ENCODE peak calls at places on chromosomes 6 and 20, in ten cellular contexts. One of them, this sample, is unnamed.

GRCh38 chr6:42374027-42374669 is 77.6 kb downstream of the TRERF1 start:
- DNase-seq in colonic mucosa: no peak
- DNase-seq in astrocyte of the spinal cord: no peak
- DNase-seq in HFF-Myc: peak
- DNase-seq in WERI-Rb-1: no peak
- DNase-seq in kidney: no peak
- DNase-seq in nephron progenitor cell: no peak
- DNase-seq in fibroblast of lung: no peak
- DNase-seq in SK-N-SH: no peak
- DNase-seq in testis: no peak
- DNase-seq in this sample: no peak

GRCh38 chr20:43011491-43011890 is 178.2 kb downstream of the PTPRT start:
- DNase-seq in fibroblast of lung: no peak
- DNase-seq in colonic mucosa: no peak
- DNase-seq in astrocyte of the spinal cord: no peak
- DNase-seq in WERI-Rb-1: no peak
- DNase-seq in HFF-Myc: no peak
- DNase-seq in nephron progenitor cell: no peak
- DNase-seq in SK-N-SH: no peak
- DNase-seq in testis: no peak
- DNase-seq in kidney: no peak
- DNase-seq in this sample: no peak

GRCh38 chr6:7561153-7561964 is 19.9 kb downstream of the DSP start:
- DNase-seq in testis: no peak
- DNase-seq in SK-N-SH: no peak
- DNase-seq in colonic mucosa: peak
- DNase-seq in astrocyte of the spinal cord: no peak
- DNase-seq in kidney: no peak
- DNase-seq in nephron progenitor cell: no peak
- DNase-seq in HFF-Myc: no peak
- DNase-seq in WERI-Rb-1: no peak
- DNase-seq in fibroblast of lung: no peak
- DNase-seq in this sample: no peak

GRCh38 chr20:23459431-23460112 is 6.9 kb upstream of the CST11 start:
- DNase-seq in colonic mucosa: no peak
- DNase-seq in testis: no peak
- DNase-seq in kidney: no peak
- DNase-seq in astrocyte of the spinal cord: no peak
- DNase-seq in SK-N-SH: no peak
- DNase-seq in HFF-Myc: no peak
- DNase-seq in fibroblast of lung: no peak
- DNase-seq in WERI-Rb-1: no peak
- DNase-seq in nephron progenitor cell: no peak
- DNase-seq in this sample: no peak

GRCh38 chr20:958936-959815 is 42.9 kb downstream of the RSPO4 start:
- DNase-seq in fibroblast of lung: no peak
- DNase-seq in testis: no peak
- DNase-seq in astrocyte of the spinal cord: no peak
- DNase-seq in colonic mucosa: no peak
- DNase-seq in SK-N-SH: peak
- DNase-seq in nephron progenitor cell: peak
- DNase-seq in HFF-Myc: no peak
- DNase-seq in kidney: no peak
- DNase-seq in WERI-Rb-1: no peak
- DNase-seq in this sample: no peak

GRCh38 chr6:144150673-144151009 is 324 bp downstream of the STX11 start:
- DNase-seq in fibroblast of lung: peak
- DNase-seq in astrocyte of the spinal cord: peak
- DNase-seq in SK-N-SH: no peak
- DNase-seq in HFF-Myc: no peak
- DNase-seq in testis: peak
- DNase-seq in nephron progenitor cell: no peak
- DNase-seq in colonic mucosa: no peak
- DNase-seq in kidney: no peak
- DNase-seq in WERI-Rb-1: peak
- DNase-seq in this sample: no peak

GRCh38 chr6:32393660-32394420 is 13.1 kb downstream of the BTNL2 start:
- DNase-seq in WERI-Rb-1: peak
- DNase-seq in kidney: no peak
- DNase-seq in HFF-Myc: no peak
- DNase-seq in SK-N-SH: no peak
- DNase-seq in fibroblast of lung: peak
- DNase-seq in nephron progenitor cell: no peak
- DNase-seq in astrocyte of the spinal cord: no peak
- DNase-seq in colonic mucosa: no peak
- DNase-seq in testis: no peak
- DNase-seq in this sample: no peak

GRCh38 chr20:41748756-41749582 is 130.8 kb upstream of the CHD6 start:
- DNase-seq in SK-N-SH: peak
- DNase-seq in astrocyte of the spinal cord: no peak
- DNase-seq in HFF-Myc: no peak
- DNase-seq in nephron progenitor cell: no peak
- DNase-seq in kidney: no peak
- DNase-seq in fibroblast of lung: no peak
- DNase-seq in testis: no peak
- DNase-seq in WERI-Rb-1: peak
- DNase-seq in colonic mucosa: no peak
- DNase-seq in this sample: no peak

GRCh38 chr6:127343753-127344659 is 597 bp upstream of the ECHDC1 start:
- DNase-seq in kidney: no peak
- DNase-seq in colonic mucosa: peak
- DNase-seq in nephron progenitor cell: no peak
- DNase-seq in WERI-Rb-1: no peak
- DNase-seq in HFF-Myc: no peak
- DNase-seq in testis: peak
- DNase-seq in astrocyte of the spinal cord: peak
- DNase-seq in fibroblast of lung: peak
- DNase-seq in SK-N-SH: peak
- DNase-seq in this sample: no peak

GRCh38 chr20:51318058-51318960 is 224.2 kb downstream of the NFATC2 start:
- DNase-seq in WERI-Rb-1: peak
- DNase-seq in nephron progenitor cell: peak
- DNase-seq in testis: peak
- DNase-seq in HFF-Myc: no peak
- DNase-seq in SK-N-SH: peak
- DNase-seq in fibroblast of lung: no peak
- DNase-seq in kidney: no peak
- DNase-seq in colonic mucosa: peak
- DNase-seq in astrocyte of the spinal cord: no peak
- DNase-seq in this sample: peak

GRCh38 chr6:150149146-150149545 is 6.3 kb downstream of the PPP1R14C start:
- DNase-seq in fibroblast of lung: no peak
- DNase-seq in astrocyte of the spinal cord: no peak
- DNase-seq in HFF-Myc: no peak
- DNase-seq in kidney: no peak
- DNase-seq in nephron progenitor cell: peak
- DNase-seq in WERI-Rb-1: no peak
- DNase-seq in colonic mucosa: no peak
- DNase-seq in testis: no peak
- DNase-seq in SK-N-SH: no peak
- DNase-seq in this sample: no peak

GRCh38 chr20:25294459-25295385 is 46.8 kb downstream of the PYGB start:
- DNase-seq in SK-N-SH: peak
- DNase-seq in astrocyte of the spinal cord: peak
- DNase-seq in HFF-Myc: no peak
- DNase-seq in fibroblast of lung: peak
- DNase-seq in colonic mucosa: peak
- DNase-seq in kidney: no peak
- DNase-seq in nephron progenitor cell: peak
- DNase-seq in testis: no peak
- DNase-seq in WERI-Rb-1: peak
- DNase-seq in this sample: peak

GRCh38 chr20:25296094-25297093 is 48.5 kb downstream of the PYGB start:
- DNase-seq in astrocyte of the spinal cord: no peak
- DNase-seq in testis: peak
- DNase-seq in HFF-Myc: no peak
- DNase-seq in nephron progenitor cell: no peak
- DNase-seq in colonic mucosa: no peak
- DNase-seq in fibroblast of lung: no peak
- DNase-seq in WERI-Rb-1: peak
- DNase-seq in SK-N-SH: no peak
- DNase-seq in kidney: no peak
- DNase-seq in this sample: peak

GRCh38 chr20:25295386-25296093 is 47.7 kb downstream of the PYGB start:
- DNase-seq in HFF-Myc: no peak
- DNase-seq in fibroblast of lung: no peak
- DNase-seq in colonic mucosa: no peak
- DNase-seq in SK-N-SH: peak
- DNase-seq in WERI-Rb-1: peak
- DNase-seq in kidney: no peak
- DNase-seq in astrocyte of the spinal cord: no peak
- DNase-seq in testis: no peak
- DNase-seq in nephron progenitor cell: no peak
- DNase-seq in this sample: no peak

GRCh38 chr20:25299801-25300200 is 51.9 kb downstream of the PYGB start:
- DNase-seq in nephron progenitor cell: no peak
- DNase-seq in astrocyte of the spinal cord: peak
- DNase-seq in WERI-Rb-1: no peak
- DNase-seq in SK-N-SH: no peak
- DNase-seq in colonic mucosa: no peak
- DNase-seq in HFF-Myc: no peak
- DNase-seq in kidney: peak
- DNase-seq in fibroblast of lung: peak
- DNase-seq in testis: no peak
- DNase-seq in this sample: no peak

DNA sequence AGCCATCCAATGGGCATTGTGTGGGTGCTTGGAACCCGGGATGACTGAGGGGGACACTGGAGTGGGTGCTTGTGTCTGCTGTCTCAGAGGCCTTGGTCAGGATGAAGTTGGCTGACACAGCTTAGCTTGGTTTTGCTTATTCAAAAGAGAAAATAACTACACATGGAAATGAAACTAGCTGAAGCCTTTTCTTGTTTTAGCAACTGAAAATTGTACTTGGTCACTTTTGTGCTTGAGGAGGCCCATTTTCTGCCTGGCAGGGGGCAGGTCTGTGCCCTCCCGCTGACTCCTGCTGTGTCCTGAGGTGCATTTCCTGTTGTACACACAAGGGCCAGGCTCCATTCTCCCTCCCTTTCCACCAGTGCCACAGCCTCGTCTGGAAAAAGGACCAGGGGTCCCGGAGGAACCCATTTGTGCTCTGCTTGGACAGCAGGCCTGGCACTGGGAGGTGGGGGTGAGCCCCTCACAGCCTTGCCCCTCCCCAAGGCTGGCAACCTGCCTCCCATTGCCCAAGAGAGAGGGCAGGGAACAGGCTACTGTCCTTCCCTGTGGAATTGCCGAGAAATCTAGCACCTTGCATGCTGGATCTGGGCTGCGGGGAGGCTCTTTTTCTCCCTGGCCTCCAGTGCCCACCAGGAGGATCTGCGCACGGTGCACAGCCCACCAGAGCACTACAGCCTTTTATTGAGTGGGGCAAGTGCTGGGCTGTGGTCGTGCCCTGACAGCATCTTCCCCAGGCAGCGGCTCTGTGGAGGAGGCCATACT is 49.4 kb downstream of the PYGB start:
- DNase-seq in astrocyte of the spinal cord: no peak
- DNase-seq in fibroblast of lung: no peak
- DNase-seq in testis: no peak
- DNase-seq in HFF-Myc: no peak
- DNase-seq in WERI-Rb-1: no peak
- DNase-seq in nephron progenitor cell: no peak
- DNase-seq in colonic mucosa: no peak
- DNase-seq in kidney: no peak
- DNase-seq in SK-N-SH: no peak
- DNase-seq in this sample: no peak
- TF ChIP-seq CTCF in astrocyte of the spinal cord: no peak
- TF ChIP-seq CTCF in fibroblast of lung: no peak
- TF ChIP-seq CTCF in testis: no peak
- TF ChIP-seq CTCF in HFF-Myc: no peak
- TF ChIP-seq CTCF in WERI-Rb-1: no peak
- TF ChIP-seq CTCF in nephron progenitor cell: no peak
- TF ChIP-seq CTCF in colonic mucosa: no peak
- TF ChIP-seq CTCF in kidney: no peak
- TF ChIP-seq CTCF in SK-N-SH: no peak
- TF ChIP-seq CTCF in this sample: no peak

GRCh38 chr6:6105472-6106036 is 98.8 kb upstream of the NRN1 start:
- DNase-seq in WERI-Rb-1: peak
- DNase-seq in HFF-Myc: no peak
- DNase-seq in testis: no peak
- DNase-seq in SK-N-SH: no peak
- DNase-seq in astrocyte of the spinal cord: no peak
- DNase-seq in fibroblast of lung: no peak
- DNase-seq in colonic mucosa: no peak
- DNase-seq in nephron progenitor cell: peak
- DNase-seq in kidney: no peak
- DNase-seq in this sample: peak
- TF ChIP-seq CTCF in WERI-Rb-1: peak
- TF ChIP-seq CTCF in HFF-Myc: no peak
- TF ChIP-seq CTCF in testis: no peak
- TF ChIP-seq CTCF in SK-N-SH: no peak
- TF ChIP-seq CTCF in astrocyte of the spinal cord: no peak
- TF ChIP-seq CTCF in fibroblast of lung: no peak
- TF ChIP-seq CTCF in colonic mucosa: peak
- TF ChIP-seq CTCF in nephron progenitor cell: no peak
- TF ChIP-seq CTCF in kidney: peak
- TF ChIP-seq CTCF in this sample: peak

DNA sequence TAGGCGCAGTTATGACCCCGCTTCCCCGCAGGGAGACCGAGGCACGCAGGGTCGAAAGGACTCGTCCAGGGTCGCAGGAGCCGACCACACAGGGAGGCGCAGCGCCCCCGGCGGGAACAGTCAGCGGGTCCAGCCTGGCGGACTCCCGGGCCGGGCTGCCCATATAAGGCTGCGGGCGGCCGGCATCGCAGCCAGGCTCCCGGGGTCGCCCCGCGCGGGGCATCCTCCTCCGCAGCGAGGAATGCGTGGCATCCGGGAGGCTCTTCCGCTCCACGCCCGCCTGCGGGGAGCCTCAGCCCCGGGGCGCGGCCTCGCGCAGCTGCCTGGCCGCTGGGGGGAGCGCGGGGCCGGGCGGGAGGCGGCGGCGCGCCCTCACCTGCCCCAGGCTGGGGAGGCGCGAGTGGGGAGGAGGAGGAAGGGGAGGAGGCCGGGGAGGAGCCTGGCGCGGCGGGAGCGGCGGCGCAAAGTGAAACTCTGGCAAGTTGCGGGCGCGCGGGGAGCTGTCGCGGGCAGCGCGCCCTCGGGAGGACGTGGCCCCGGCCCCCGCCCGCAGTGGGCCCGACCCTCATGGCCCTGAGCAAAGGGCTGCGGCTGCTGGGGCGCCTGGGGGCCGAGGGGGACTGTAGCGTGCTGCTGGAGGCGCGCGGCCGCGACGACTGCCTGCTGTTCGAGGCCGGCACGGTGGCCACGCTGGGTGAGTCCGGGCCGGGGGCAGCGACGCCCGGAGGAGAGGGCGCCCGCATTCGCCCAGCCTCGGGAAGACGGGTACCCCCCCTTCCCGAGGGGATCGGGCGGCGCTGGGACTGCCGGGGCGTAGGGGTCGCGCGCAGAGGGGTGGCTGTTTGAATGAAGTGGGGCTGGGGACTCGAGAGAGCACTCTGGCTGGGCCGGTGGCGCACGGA is at the start of gene SYNJ2:
- DNase-seq in kidney: peak
- DNase-seq in colonic mucosa: peak
- DNase-seq in HFF-Myc: no peak
- DNase-seq in testis: peak
- DNase-seq in WERI-Rb-1: peak
- DNase-seq in astrocyte of the spinal cord: peak
- DNase-seq in SK-N-SH: peak
- DNase-seq in nephron progenitor cell: peak
- DNase-seq in fibroblast of lung: peak
- DNase-seq in this sample: peak
- TF ChIP-seq CTCF in kidney: peak
- TF ChIP-seq CTCF in colonic mucosa: peak
- TF ChIP-seq CTCF in HFF-Myc: peak
- TF ChIP-seq CTCF in testis: peak
- TF ChIP-seq CTCF in WERI-Rb-1: peak
- TF ChIP-seq CTCF in astrocyte of the spinal cord: peak
- TF ChIP-seq CTCF in SK-N-SH: peak
- TF ChIP-seq CTCF in nephron progenitor cell: peak
- TF ChIP-seq CTCF in fibroblast of lung: peak
- TF ChIP-seq CTCF in this sample: peak

GRCh38 chr6:137044366-137045220 is at the start of gene IL20RA:
- DNase-seq in astrocyte of the spinal cord: peak
- DNase-seq in colonic mucosa: no peak
- DNase-seq in fibroblast of lung: peak
- DNase-seq in WERI-Rb-1: peak
- DNase-seq in HFF-Myc: no peak
- DNase-seq in kidney: peak
- DNase-seq in SK-N-SH: peak
- DNase-seq in nephron progenitor cell: peak
- DNase-seq in testis: peak
- DNase-seq in this sample: peak
- TF ChIP-seq CTCF in astrocyte of the spinal cord: no peak
- TF ChIP-seq CTCF in colonic mucosa: no peak
- TF ChIP-seq CTCF in fibroblast of lung: no peak
- TF ChIP-seq CTCF in WERI-Rb-1: no peak
- TF ChIP-seq CTCF in HFF-Myc: no peak
- TF ChIP-seq CTCF in kidney: no peak
- TF ChIP-seq CTCF in SK-N-SH: no peak
- TF ChIP-seq CTCF in nephron progenitor cell: no peak
- TF ChIP-seq CTCF in testis: no peak
- TF ChIP-seq CTCF in this sample: no peak